ENCODE peak calls at places on chromosomes 16 and 17, in nine cellular contexts. E, A, T, Y, U, R, O, Q and Z are unnamed samples.

GRCh38 chr17:77875881-77876509 is 82.5 kb upstream of the TNRC6C start:
- DNase-seq in E (no peak), A (no peak), T (no peak), Y (no peak), U (no peak), R (no peak), O (peak), Q (no peak), Z (peak)

GRCh38 chr17:78001182-78001581 is 42.7 kb downstream of the TNRC6C start:
- DNase-seq in E (no peak), A (no peak), T (no peak), Y (no peak), U (no peak), R (no peak), O (no peak), Q (peak), Z (no peak)

GRCh38 chr17:34177642-34178041 is 77.4 kb upstream of the CCL2 start:
- DNase-seq in E (no peak), A (no peak), T (no peak), Y (no peak), U (no peak), R (no peak), O (peak), Q (no peak), Z (no peak)

GRCh38 chr17:38560503-38561318 is 45.0 kb downstream of the SRCIN1 start:
- DNase-seq in E (no peak), A (no peak), T (no peak), Y (no peak), U (no peak), R (no peak), O (peak), Q (no peak), Z (peak)

GRCh38 chr16:10312023-10312422 is 73.8 kb upstream of the ATF7IP2 start:
- DNase-seq in E (no peak), A (no peak), T (no peak), Y (no peak), U (no peak), R (no peak), O (no peak), Q (no peak), Z (no peak)

GRCh38 chr17:29039764-29040598 is 3.0 kb upstream of the PIPOX start:
- DNase-seq in E (no peak), A (no peak), T (no peak), Y (peak), U (no peak), R (peak), O (peak), Q (no peak), Z (peak)

GRCh38 chr16:67399218-67399733 is 6.0 kb upstream of the TPPP3 start:
- DNase-seq in E (no peak), A (no peak), T (no peak), Y (no peak), U (peak), R (no peak), O (peak), Q (no peak), Z (no peak)

GRCh38 chr17:83186226-83186625 is 106.8 kb downstream of the METRNL start:
- DNase-seq in E (no peak), A (no peak), T (no peak), Y (no peak), U (no peak), R (no peak), O (peak), Q (no peak), Z (no peak)

GRCh38 chr16:49747654-49748053 is 108.3 kb downstream of the ZNF423 start:
- DNase-seq in E (no peak), A (no peak), T (no peak), Y (no peak), U (no peak), R (no peak), O (no peak), Q (no peak), Z (no peak)

GRCh38 chr17:51076821-51077220 is 43.8 kb downstream of the SPAG9 start:
- DNase-seq in E (no peak), A (no peak), T (no peak), Y (no peak), U (no peak), R (no peak), O (no peak), Q (no peak), Z (no peak)

GRCh38 chr16:23508589-23509440 is 1.5 kb downstream of the GGA2 start:
- DNase-seq in E (no peak), A (no peak), T (peak), Y (no peak), U (peak), R (no peak), O (peak), Q (peak), Z (no peak)

GRCh38 chr16:82439678-82440293 is 187.0 kb upstream of the CDH13 start:
- DNase-seq in E (no peak), A (no peak), T (no peak), Y (peak), U (no peak), R (no peak), O (peak), Q (peak), Z (no peak)

GRCh38 chr17:15038656-15039055 is 226.5 kb downstream of the PMP22 start:
- DNase-seq in E (no peak), A (no peak), T (no peak), Y (no peak), U (no peak), R (no peak), O (peak), Q (no peak), Z (peak)

GRCh38 chr16:11253995-11254912 is 1.8 kb downstream of the SOCS1 start:
- DNase-seq in E (no peak), A (no peak), T (no peak), Y (no peak), U (no peak), R (no peak), O (no peak), Q (no peak), Z (no peak)

GRCh38 chr17:74453665-74454196 is 12.7 kb upstream of the CD300A start:
- DNase-seq in E (peak), A (no peak), T (no peak), Y (peak), U (peak), R (no peak), O (no peak), Q (peak), Z (no peak)

GRCh38 chr17:32626371-32626770 is 139.6 kb downstream of the CDK5R1 start:
- DNase-seq in E (no peak), A (peak), T (no peak), Y (no peak), U (no peak), R (no peak), O (no peak), Q (no peak), Z (no peak)

GRCh38 chr16:24701521-24701951 is 27.9 kb upstream of the TNRC6A start:
- DNase-seq in E (no peak), A (no peak), T (no peak), Y (no peak), U (no peak), R (no peak), O (peak), Q (no peak), Z (no peak)

GRCh38 chr17:80781188-80781577 is 210.5 kb upstream of the CHMP6 start:
- DNase-seq in E (no peak), A (no peak), T (no peak), Y (no peak), U (no peak), R (no peak), O (no peak), Q (no peak), Z (no peak)

GRCh38 chr17:15914400-15915165 is 30.3 kb upstream of the ADORA2B start:
- DNase-seq in E (no peak), A (no peak), T (no peak), Y (no peak), U (no peak), R (no peak), O (peak), Q (no peak), Z (peak)

GRCh38 chr17:83191388-83192160 is 112.2 kb downstream of the METRNL start:
- DNase-seq in E (no peak), A (no peak), T (no peak), Y (no peak), U (no peak), R (no peak), O (no peak), Q (no peak), Z (no peak)

GRCh38 chr17:39928868-39929651 is 1.5 kb downstream of the LRRC3C start:
- DNase-seq in E (no peak), A (no peak), T (no peak), Y (peak), U (no peak), R (peak), O (peak), Q (no peak), Z (peak)